ENCODE peak calls at places on chromosomes 5 and 9, in ten cellular contexts. One of them, this sample, is unnamed.

GRCh38 chr9:105195259-105195658 is 49.2 kb upstream of the SLC44A1 start:
- DNase-seq in NCI-H2081: no peak
- DNase-seq in HuH-7.5: no peak
- DNase-seq in T follicular helper cell: no peak
- DNase-seq in iris pigment epithelial cell: no peak
- DNase-seq in ELR: no peak
- DNase-seq in MM.1S: no peak
- DNase-seq in mesothelial cell of epicardium: no peak
- DNase-seq in effector memory CD8-positive, alpha-beta T cell: no peak
- DNase-seq in caudate nucleus: no peak
- DNase-seq in this sample: no peak

GRCh38 chr9:20640331-20641187 is 18.3 kb upstream of the MLLT3 start:
- DNase-seq in NCI-H2081: peak
- DNase-seq in HuH-7.5: no peak
- DNase-seq in T follicular helper cell: peak
- DNase-seq in iris pigment epithelial cell: peak
- DNase-seq in ELR: peak
- DNase-seq in MM.1S: peak
- DNase-seq in mesothelial cell of epicardium: peak
- DNase-seq in effector memory CD8-positive, alpha-beta T cell: peak
- DNase-seq in caudate nucleus: no peak
- DNase-seq in this sample: peak

GRCh38 chr5:56564451-56565223 is 250.7 kb upstream of the MAP3K1 start:
- DNase-seq in NCI-H2081: no peak
- DNase-seq in HuH-7.5: no peak
- DNase-seq in T follicular helper cell: no peak
- DNase-seq in iris pigment epithelial cell: peak
- DNase-seq in ELR: no peak
- DNase-seq in MM.1S: no peak
- DNase-seq in mesothelial cell of epicardium: no peak
- DNase-seq in effector memory CD8-positive, alpha-beta T cell: no peak
- DNase-seq in caudate nucleus: no peak
- DNase-seq in this sample: peak

GRCh38 chr5:122259995-122260394 is 52.0 kb upstream of the SNCAIP start:
- DNase-seq in NCI-H2081: no peak
- DNase-seq in HuH-7.5: no peak
- DNase-seq in T follicular helper cell: no peak
- DNase-seq in iris pigment epithelial cell: peak
- DNase-seq in ELR: peak
- DNase-seq in MM.1S: no peak
- DNase-seq in mesothelial cell of epicardium: no peak
- DNase-seq in effector memory CD8-positive, alpha-beta T cell: no peak
- DNase-seq in caudate nucleus: no peak
- DNase-seq in this sample: peak

GRCh38 chr5:177098103-177098771 is 11.5 kb downstream of the FGFR4 start:
- DNase-seq in NCI-H2081: no peak
- DNase-seq in HuH-7.5: no peak
- DNase-seq in T follicular helper cell: no peak
- DNase-seq in iris pigment epithelial cell: no peak
- DNase-seq in ELR: no peak
- DNase-seq in MM.1S: no peak
- DNase-seq in mesothelial cell of epicardium: no peak
- DNase-seq in effector memory CD8-positive, alpha-beta T cell: no peak
- DNase-seq in caudate nucleus: no peak
- DNase-seq in this sample: no peak

GRCh38 chr5:132322266-132322665 is 28.1 kb downstream of the SLC22A4 start:
- DNase-seq in NCI-H2081: no peak
- DNase-seq in HuH-7.5: no peak
- DNase-seq in T follicular helper cell: no peak
- DNase-seq in iris pigment epithelial cell: no peak
- DNase-seq in ELR: no peak
- DNase-seq in MM.1S: no peak
- DNase-seq in mesothelial cell of epicardium: no peak
- DNase-seq in effector memory CD8-positive, alpha-beta T cell: no peak
- DNase-seq in caudate nucleus: no peak
- DNase-seq in this sample: no peak

GRCh38 chr5:90878549-90879196 is 320.1 kb downstream of the ADGRV1 start:
- DNase-seq in NCI-H2081: no peak
- DNase-seq in HuH-7.5: no peak
- DNase-seq in T follicular helper cell: no peak
- DNase-seq in iris pigment epithelial cell: peak
- DNase-seq in ELR: no peak
- DNase-seq in MM.1S: no peak
- DNase-seq in mesothelial cell of epicardium: no peak
- DNase-seq in effector memory CD8-positive, alpha-beta T cell: no peak
- DNase-seq in caudate nucleus: no peak
- DNase-seq in this sample: peak

GRCh38 chr5:78537821-78538220 is 110.8 kb downstream of the LHFPL2 start:
- DNase-seq in NCI-H2081: no peak
- DNase-seq in HuH-7.5: peak
- DNase-seq in T follicular helper cell: no peak
- DNase-seq in iris pigment epithelial cell: peak
- DNase-seq in ELR: peak
- DNase-seq in MM.1S: no peak
- DNase-seq in mesothelial cell of epicardium: no peak
- DNase-seq in effector memory CD8-positive, alpha-beta T cell: no peak
- DNase-seq in caudate nucleus: no peak
- DNase-seq in this sample: peak

This sample was measured in brain microvascular endothelial cell.